ENCODE peak calls at places on chromosomes 12 and 14, in eight cellular contexts. M is kidney epithelial cell, U is A673, W is foreskin fibroblast, L is lower lobe of right lung, R is A549, Y is lung, V is upper lobe of right lung. J is an unnamed sample.

GRCh38 chr12:14264777-14265176 is 100.7 kb upstream of the ATF7IP start:
- DNase-seq in R (no peak), U (peak), L (no peak), Y (no peak), W (peak), M (no peak), V (no peak), J (no peak)

GRCh38 chr12:113891737-113892520 is 74.2 kb downstream of the RBM19 start:
- DNase-seq in M (no peak), Y (no peak), V (no peak), U (no peak), W (no peak), L (no peak), R (no peak), J (no peak)

GRCh38 chr12:9651265-9651729 is 18.2 kb upstream of the CLEC2D start:
- DNase-seq in M (no peak), W (peak), U (no peak), R (no peak), V (no peak), Y (no peak), L (no peak), J (peak)

GRCh38 chr12:97308576-97309198 is 153.9 kb upstream of the RMST start:
- DNase-seq in L (no peak), U (peak), V (no peak), M (no peak), Y (no peak), W (peak), R (peak), J (peak)

GRCh38 chr14:33369972-33370371 is 431.3 kb downstream of the NPAS3 start:
- DNase-seq in Y (no peak), M (no peak), V (no peak), L (no peak), W (no peak), R (no peak), U (no peak), J (no peak)

GRCh38 chr14:61894452-61895077 is 132.3 kb downstream of the SNAPC1 start:
- DNase-seq in Y (peak), V (peak), W (peak), L (peak), R (peak), U (peak), M (peak), J (peak)

GRCh38 chr12:16509411-16509810 is 96.6 kb downstream of the LMO3 start:
- DNase-seq in W (no peak), U (no peak), Y (no peak), R (no peak), L (no peak), V (no peak), M (no peak), J (no peak)

GRCh38 chr12:38144049-38144448 is 172.5 kb upstream of the ALG10B start:
- DNase-seq in M (no peak), W (no peak), R (no peak), V (no peak), Y (no peak), L (no peak), U (no peak), J (no peak)

GRCh38 chr12:6199211-6199530 is 1.0 kb upstream of the CD9 start:
- DNase-seq in R (no peak), Y (no peak), U (no peak), M (no peak), V (no peak), W (no peak), L (no peak), J (no peak)

GRCh38 chr12:104727866-104728449 is 230.1 kb downstream of the SLC41A2 start:
- DNase-seq in W (no peak), V (no peak), U (no peak), M (no peak), L (no peak), R (no peak), Y (no peak), J (no peak)

GRCh38 chr12:13194462-13195110 is 1.9 kb upstream of the EMP1 start:
- DNase-seq in U (no peak), Y (no peak), V (no peak), M (no peak), R (no peak), L (no peak), W (peak), J (no peak)

GRCh38 chr14:55731881-55732498 is 152.0 kb downstream of the KTN1 start:
- DNase-seq in R (no peak), L (no peak), W (peak), M (no peak), Y (no peak), U (peak), V (no peak), J (no peak)

GRCh38 chr14:89600950-89601826 is 184.2 kb upstream of the FOXN3 start:
- DNase-seq in L (no peak), Y (no peak), U (no peak), R (no peak), V (no peak), W (no peak), M (no peak), J (peak)

GRCh38 chr14:102913341-102914211 is 8.9 kb upstream of the AMN start:
- DNase-seq in V (no peak), Y (no peak), U (no peak), M (no peak), L (peak), R (peak), W (no peak), J (no peak)

GRCh38 chr12:54388214-54389138 is 3.9 kb upstream of the ZNF385A start:
- DNase-seq in Y (no peak), V (no peak), W (peak), U (no peak), R (no peak), M (no peak), L (no peak), J (no peak)

GRCh38 chr12:90836689-90837088 is 118.3 kb downstream of the CCER1 start:
- DNase-seq in V (no peak), L (no peak), U (no peak), M (no peak), Y (no peak), R (no peak), W (no peak), J (no peak)

GRCh38 chr14:94469261-94469660 is 6.7 kb downstream of the SERPINA9 start:
- DNase-seq in U (no peak), Y (no peak), W (no peak), V (no peak), M (no peak), R (no peak), L (no peak), J (no peak)

GRCh38 chr14:104746951-104747481 is 5.9 kb upstream of the SIVA1 start:
- DNase-seq in V (no peak), Y (no peak), M (no peak), U (no peak), W (peak), L (no peak), R (no peak), J (no peak)

GRCh38 chr12:116366456-116366776 is 88.9 kb upstream of the MED13L start:
- DNase-seq in V (peak), M (no peak), R (no peak), U (peak), L (peak), W (no peak), Y (peak), J (no peak)

GRCh38 chr14:68401320-68401719 is 391.5 kb downstream of the ZFP36L1 start:
- DNase-seq in R (no peak), L (no peak), M (no peak), W (no peak), V (no peak), Y (no peak), U (no peak), J (peak)

GRCh38 chr14:103879570-103880333 is 32.4 kb upstream of the PPP1R13B start:
- DNase-seq in M (peak), L (peak), W (peak), R (peak), U (no peak), Y (peak), V (peak), J (no peak)

GRCh38 chr12:88570103-88570502 is 10.2 kb downstream of the KITLG start:
- DNase-seq in U (no peak), M (no peak), Y (no peak), V (no peak), L (no peak), R (no peak), W (peak), J (no peak)

GRCh38 chr14:47674148-47674545 is 1.3 kb downstream of the MDGA2 start:
- DNase-seq in W (no peak), M (no peak), V (no peak), U (peak), Y (no peak), L (no peak), R (no peak), J (no peak)

GRCh38 chr12:103021538-103022218 is 64.2 kb downstream of the ASCL1 start:
- DNase-seq in Y (no peak), L (no peak), M (no peak), R (no peak), U (no peak), W (no peak), V (no peak), J (no peak)

GRCh38 chr14:103905861-103906456 is 22.3 kb upstream of the TDRD9 start:
- DNase-seq in R (no peak), V (no peak), M (no peak), W (no peak), L (peak), Y (no peak), U (no peak), J (no peak)

GRCh38 chr12:88520436-88520820 is 59.8 kb downstream of the KITLG start:
- DNase-seq in L (no peak), U (no peak), M (no peak), W (no peak), R (no peak), V (no peak), Y (no peak), J (no peak)

GRCh38 chr12:19273482-19274330 is 144.2 kb downstream of the PLEKHA5 start:
- DNase-seq in M (peak), R (peak), L (no peak), W (peak), V (no peak), Y (peak), U (peak), J (peak)

GRCh38 chr12:130919115-130919514 is 34.6 kb upstream of the ADGRD1 start:
- DNase-seq in R (no peak), W (no peak), L (no peak), V (no peak), M (no peak), Y (no peak), U (no peak), J (no peak)

GRCh38 chr12:130911933-130912332 is 40.1 kb downstream of the RAN start:
- DNase-seq in M (no peak), W (no peak), L (no peak), U (no peak), V (no peak), Y (no peak), R (no peak), J (no peak)

GRCh38 chr12:130917607-130918006 is 36.1 kb upstream of the ADGRD1 start:
- DNase-seq in W (no peak), L (no peak), M (no peak), R (no peak), Y (no peak), U (no peak), V (no peak), J (no peak)

GRCh38 chr12:130920119-130920703 is 33.5 kb upstream of the ADGRD1 start:
- DNase-seq in V (no peak), Y (no peak), L (no peak), R (no peak), W (peak), U (no peak), M (no peak), J (no peak)

DNA sequence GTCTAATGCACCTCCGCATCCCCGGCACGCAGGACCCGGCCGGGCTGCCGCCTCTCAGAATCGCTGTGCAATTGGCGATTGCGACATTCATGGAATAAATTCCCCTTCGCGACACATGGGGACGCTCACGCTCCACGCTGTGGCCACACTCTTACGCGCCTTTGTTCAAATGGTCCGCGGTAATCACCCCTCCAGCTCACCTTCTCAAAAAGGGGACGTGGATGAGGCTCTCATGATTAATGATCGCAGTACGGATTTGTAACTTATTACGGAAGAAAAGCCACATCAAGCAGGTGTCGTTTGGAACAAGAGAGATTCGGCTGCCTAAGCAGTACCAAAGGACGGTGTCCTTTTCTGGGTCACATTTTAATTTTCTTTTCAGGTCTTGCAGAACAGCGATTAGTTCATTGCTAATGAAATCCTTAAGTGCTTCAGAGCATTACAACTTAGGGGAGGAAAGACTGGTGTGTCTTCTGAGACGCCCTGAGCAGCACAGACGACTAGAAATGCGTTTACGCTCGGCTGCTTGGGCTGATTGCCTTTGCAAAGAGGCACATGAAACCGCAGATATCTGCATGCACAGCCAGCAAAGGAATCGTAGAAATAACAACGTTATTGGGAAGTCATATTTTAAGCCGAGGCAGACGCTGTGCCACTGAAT is 37.3 kb upstream of the ADGRD1 start:
- DNase-seq in M (peak), U (peak), L (peak), R (peak), W (peak), V (peak), Y (peak), J (no peak)
- TF ChIP-seq CTCF in M (peak), U (peak), L (peak), R (peak), W (peak), V (peak), Y (peak), J (peak)

GRCh38 chr12:68613209-68613904 is 2.7 kb downstream of the RAP1B start:
- DNase-seq in V (no peak), W (no peak), Y (no peak), M (no peak), R (no peak), L (no peak), U (no peak), J (no peak)
- H3K4me3 ChIP-seq in V (peak), W (peak), Y (peak), M (no peak), R (peak), L (peak), U (peak), J (peak)

GRCh38 chr12:122067966-122068365 is 10.6 kb upstream of the MLXIP start:
- DNase-seq in M (no peak), U (no peak), R (no peak), V (no peak), L (no peak), Y (no peak), W (peak), J (no peak)
- TF ChIP-seq CTCF in M (no peak), U (no peak), R (no peak), V (no peak), L (no peak), Y (no peak), W (no peak), J (no peak)

GRCh38 chr14:38207830-38208815 is at the start of gene SSTR1:
- DNase-seq in W (peak), U (peak), M (no peak), L (no peak), R (no peak), V (peak), Y (no peak), J (no peak)
- H3K4me3 ChIP-seq in W (peak), U (peak), M (peak), L (peak), R (no peak), V (peak), Y (peak), J (peak)

DNA sequence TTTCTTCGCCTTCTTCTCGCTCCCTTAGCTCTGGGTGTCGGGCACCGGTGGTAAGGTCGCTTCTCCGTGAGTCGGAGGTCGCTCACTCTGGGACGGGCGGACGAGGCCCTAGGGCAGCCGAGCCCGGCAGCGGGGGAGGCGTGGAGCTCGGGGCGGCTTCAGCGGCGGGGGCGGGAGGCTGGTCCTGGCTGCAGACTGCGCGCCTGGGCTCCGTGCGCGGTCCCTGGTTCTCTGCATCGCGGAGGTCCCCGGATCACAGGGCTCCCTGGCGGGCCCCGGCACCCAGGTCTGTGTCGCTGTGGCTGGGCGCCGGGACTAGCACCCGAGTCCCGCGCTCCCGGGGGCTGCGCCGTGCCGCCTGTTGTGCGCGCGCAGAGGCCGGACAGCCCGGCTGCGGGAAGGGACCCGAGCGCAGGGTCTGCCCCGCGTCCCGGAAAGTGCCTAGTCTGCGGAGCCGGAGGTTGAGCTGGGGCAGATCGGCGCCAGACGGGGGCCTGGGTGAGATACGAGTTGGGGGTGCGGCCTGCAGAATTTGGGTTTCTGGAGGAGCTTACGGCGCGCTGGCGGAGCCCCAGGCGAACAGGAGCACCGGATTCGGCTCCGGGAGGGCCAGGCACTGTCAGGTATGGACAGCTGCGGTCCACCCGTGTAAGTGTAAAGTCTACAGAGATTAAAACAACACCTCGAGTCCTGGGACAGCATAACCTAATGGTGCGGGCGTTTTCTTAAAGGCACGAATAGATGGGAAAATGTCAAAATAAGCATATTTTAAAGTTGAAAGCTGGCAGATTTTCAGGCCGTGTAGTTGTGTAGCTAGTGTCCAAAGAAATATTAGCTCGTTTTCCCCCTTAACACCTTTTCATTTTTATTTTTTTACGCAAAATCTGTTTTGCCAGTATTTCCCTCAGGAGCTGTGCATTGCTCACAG is 722 bp downstream of the FRMD6 start:
- DNase-seq in V (no peak), W (no peak), Y (peak), R (peak), L (peak), M (no peak), U (no peak), J (no peak)
- TF ChIP-seq CTCF in V (peak), W (no peak), Y (no peak), R (no peak), L (no peak), M (no peak), U (peak), J (no peak)

GRCh38 chr14:101577221-101577909 is 16.1 kb downstream of the DIO3 start:
- DNase-seq in M (no peak), Y (no peak), L (peak), U (no peak), R (no peak), V (no peak), W (no peak), J (no peak)
- H3K4me3 ChIP-seq in M (no peak), Y (no peak), L (no peak), U (no peak), R (no peak), V (no peak), W (no peak), J (no peak)

DNA sequence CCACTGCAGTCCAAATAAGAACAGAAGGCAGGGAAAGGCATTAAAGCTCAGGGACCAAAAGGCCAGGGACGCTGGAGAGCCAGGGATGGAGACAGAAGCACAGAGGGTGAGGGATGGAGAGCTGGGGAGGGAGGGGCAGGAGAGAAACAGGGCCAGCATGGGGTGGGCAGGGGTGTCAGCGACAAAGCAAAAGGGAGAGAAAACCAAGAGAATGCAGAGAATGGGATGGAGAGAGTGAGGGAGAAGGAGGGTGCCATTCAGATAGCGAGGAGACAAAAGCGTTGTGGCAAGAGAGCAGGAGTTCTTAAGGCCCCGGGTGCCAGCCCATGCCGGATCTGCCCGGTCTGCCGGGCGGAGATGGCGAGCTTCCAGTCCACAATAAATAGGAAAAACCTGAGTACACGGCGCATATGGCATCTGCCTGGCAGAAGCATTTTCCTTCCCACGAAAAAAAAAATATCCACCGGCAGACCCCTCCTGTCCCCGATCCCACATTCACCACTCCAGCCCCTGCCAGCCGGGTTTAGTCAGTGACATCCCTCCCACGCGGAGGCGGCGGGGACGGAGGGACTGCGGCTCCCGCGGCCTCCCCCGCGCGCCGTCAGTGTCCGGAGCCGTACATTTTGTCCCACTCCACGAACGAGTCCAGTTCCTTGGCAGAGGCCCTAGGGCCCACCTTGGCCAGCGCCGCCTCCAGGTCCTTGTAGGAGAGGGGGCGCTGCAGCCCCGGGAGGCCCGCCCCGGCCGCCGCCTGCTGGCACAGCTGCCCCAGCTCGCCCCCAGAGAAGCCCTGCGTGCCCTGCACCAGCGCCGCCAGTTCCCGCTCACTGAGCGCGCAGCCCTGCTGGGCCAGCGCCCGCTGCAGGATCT is 28.4 kb downstream of the FIGNL2 start:
- DNase-seq in Y (no peak), M (no peak), U (no peak), L (peak), R (peak), V (peak), W (no peak), J (no peak)
- TF ChIP-seq CTCF in Y (no peak), M (peak), U (no peak), L (peak), R (no peak), V (peak), W (no peak), J (peak)

GRCh38 chr14:81942071-81942470 is 408.4 kb upstream of the SEL1L start:
- DNase-seq in R (no peak), W (no peak), Y (no peak), V (no peak), L (no peak), M (no peak), U (no peak), J (no peak)

GRCh38 chr14:81952917-81953316 is 419.3 kb upstream of the SEL1L start:
- DNase-seq in M (no peak), R (no peak), U (no peak), W (no peak), Y (no peak), V (peak), L (no peak), J (no peak)

GRCh38 chr14:81946808-81947798 is 413.4 kb upstream of the SEL1L start:
- DNase-seq in U (peak), R (no peak), Y (no peak), M (no peak), L (no peak), W (no peak), V (no peak), J (no peak)
- H3K4me3 ChIP-seq in U (no peak), R (no peak), Y (no peak), M (no peak), L (no peak), W (no peak), V (no peak), J (no peak)

DNA sequence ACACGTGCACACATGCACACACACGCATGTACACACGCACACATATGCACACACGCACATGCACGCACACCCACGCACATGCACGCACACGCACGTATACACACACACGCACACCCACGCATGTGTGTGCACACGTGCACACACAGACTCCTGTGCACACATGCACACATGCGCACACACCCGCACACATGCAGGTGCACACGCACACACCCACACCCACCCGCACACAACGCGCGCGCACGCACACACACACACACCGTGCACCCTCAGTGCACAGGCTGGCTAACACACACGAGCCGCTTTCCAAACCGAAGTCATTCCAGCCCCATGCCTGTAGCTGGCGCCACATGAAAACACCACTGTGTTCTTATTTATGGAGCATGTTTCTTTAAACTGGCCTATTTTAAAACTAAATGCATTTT is 45.3 kb downstream of the GALNT9 start:
- DNase-seq in W (peak), L (peak), M (no peak), U (peak), V (no peak), Y (no peak), R (no peak), J (no peak)
- TF ChIP-seq CTCF in W (peak), L (no peak), M (peak), U (peak), V (peak), Y (no peak), R (peak), J (peak)